ENCODE peak calls at places on chromosomes 2 and 18, in five cellular contexts. V is heart right ventricle, P is fibroblast of lung, U is SK-N-SH, C is RWPE2. X is an unnamed sample. For H3K36me3 and H3K9me3, the result is how much of the 10 kb centered on the place peaks cover.

GRCh38 chr18:48790226-48790863 is 160.4 kb downstream of the SMAD7 start:
- DNase-seq in V (peak), P (peak), U (no peak), C (peak), X (no peak)

GRCh38 chr18:67421666-67422065 is 94.9 kb downstream of the DSEL start:
- DNase-seq in V (no peak), P (peak), U (no peak), C (no peak), X (no peak)

GRCh38 chr2:239879423-239880084 is 145.6 kb downstream of the NDUFA10 start:
- DNase-seq in V (no peak), P (no peak), U (peak), C (no peak), X (peak)

GRCh38 chr2:237895544-237896506 is 36.4 kb downstream of the RAMP1 start:
- DNase-seq in V (peak), P (no peak), U (peak), C (peak), X (no peak)

GRCh38 chr2:100520224-100520623 is 42.6 kb upstream of the PDCL3 start:
- DNase-seq in V (no peak), P (no peak), U (no peak), C (no peak), X (no peak)

GRCh38 chr2:33425660-33426059 is 50.8 kb upstream of the RASGRP3 start:
- DNase-seq in V (no peak), P (no peak), U (no peak), C (no peak), X (no peak)

GRCh38 chr2:198438326-198438725 is 633.9 kb downstream of the PLCL1 start:
- DNase-seq in V (no peak), P (no peak), U (no peak), C (no peak), X (no peak)

GRCh38 chr18:44609210-44609941 is 71.3 kb upstream of the SETBP1 start:
- DNase-seq in V (no peak), P (no peak), U (no peak), C (no peak), X (no peak)

GRCh38 chr18:3008546-3008945 is 4.4 kb downstream of the LPIN2 start:
- DNase-seq in V (no peak), P (peak), U (no peak), C (no peak), X (no peak)

GRCh38 chr2:185291035-185291647 is 447.5 kb upstream of the FSIP2 start:
- DNase-seq in V (no peak), P (peak), U (no peak), C (peak), X (peak)

GRCh38 chr2:200695178-200695930 is 109.5 kb downstream of the AOX1 start:
- DNase-seq in V (peak), P (no peak), U (no peak), C (no peak), X (peak)

GRCh38 chr2:1707771-1708351 is 36.5 kb downstream of the PXDN start:
- DNase-seq in V (peak), P (peak), U (peak), C (peak), X (peak)

GRCh38 chr2:1791670-1792069 is 47.4 kb upstream of the PXDN start:
- DNase-seq in V (no peak), P (peak), U (no peak), C (no peak), X (no peak)

GRCh38 chr18:58505181-58505580 is 123.7 kb downstream of the ALPK2 start:
- DNase-seq in V (no peak), P (no peak), U (no peak), C (no peak), X (no peak)

GRCh38 chr2:118249531-118249930 is 161.3 kb downstream of the INSIG2 start:
- DNase-seq in V (no peak), P (no peak), U (no peak), C (no peak), X (no peak)

GRCh38 chr2:3091696-3092095 is 285.9 kb downstream of the EIPR1 start:
- DNase-seq in V (no peak), P (no peak), U (no peak), C (no peak), X (no peak)

DNA sequence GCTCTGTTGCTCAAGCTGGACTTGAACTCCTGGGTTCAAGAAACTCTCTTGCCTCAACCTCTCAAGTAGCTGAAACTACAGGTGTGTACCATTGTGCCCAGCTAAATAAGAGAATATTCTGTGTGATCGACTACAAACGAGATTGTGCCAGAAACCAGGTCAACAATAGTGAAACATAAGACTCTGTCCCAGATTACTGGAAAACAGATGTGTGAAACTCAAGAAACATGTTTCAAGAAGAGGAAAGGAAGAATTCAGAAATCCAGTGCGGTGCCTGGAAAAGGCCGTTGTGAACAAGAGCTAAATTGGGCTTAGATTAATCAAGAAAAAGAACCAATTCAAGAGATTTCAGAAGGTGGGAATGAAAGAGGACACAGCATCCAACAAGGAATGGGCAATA is 23.4 kb upstream of the STAT1 start:
- DNase-seq in V (no peak), P (no peak), U (no peak), C (no peak), X (no peak)
- H3K36me3 ChIP-seq in V (under half), P (under half), U (under half), C (under half), X (under half)

GRCh38 chr2:101905746-101906336 is 85.9 kb upstream of the IL1R2 start:
- DNase-seq in V (no peak), P (no peak), U (no peak), C (no peak), X (no peak)

GRCh38 chr2:101912545-101912944 is 79.2 kb upstream of the IL1R2 start:
- DNase-seq in V (no peak), P (no peak), U (no peak), C (no peak), X (no peak)

DNA sequence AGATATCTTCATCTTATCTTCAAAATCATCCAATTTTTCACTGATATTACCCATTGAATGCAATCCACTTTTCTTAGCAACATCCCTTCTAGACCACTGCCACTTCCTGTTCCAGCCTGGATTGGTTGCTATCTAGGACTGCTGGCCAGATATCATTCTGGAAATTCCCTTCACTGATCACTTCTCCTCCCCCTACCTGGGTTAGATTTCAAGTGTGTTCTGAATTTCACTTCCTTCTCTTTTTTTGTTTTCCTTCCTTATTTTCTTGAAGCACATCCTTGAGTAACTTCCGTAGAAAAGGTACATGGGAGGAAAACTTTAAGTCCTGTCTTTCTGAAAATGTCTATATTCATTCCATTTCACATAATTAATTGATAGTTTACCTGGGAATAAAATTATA is 82.0 kb upstream of the IL1R2 start:
- DNase-seq in V (no peak), P (no peak), U (no peak), C (no peak), X (no peak)
- H3K9me3 ChIP-seq in V (under half), P (under half), U (under half), C (under half), X (under half)

DNA sequence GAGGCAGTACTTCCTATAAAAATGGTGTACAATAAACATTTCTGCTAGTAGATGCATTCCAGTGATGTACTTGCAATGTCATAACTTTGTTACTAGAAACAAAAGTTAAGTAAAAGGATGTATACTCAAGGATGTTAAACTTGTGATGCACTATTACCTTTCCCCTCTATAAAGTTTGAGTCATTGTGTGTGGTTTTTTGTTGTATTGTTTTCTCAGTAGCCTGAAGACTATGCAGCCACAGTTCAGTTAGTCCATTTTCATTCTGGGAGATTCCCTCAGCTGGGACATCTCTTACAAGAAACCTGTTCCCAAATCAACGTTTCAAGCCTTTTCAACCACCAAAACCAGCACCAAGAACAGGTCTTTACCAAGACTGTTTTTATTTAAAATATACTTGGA is 5.6 kb downstream of the ATP5MC3 start:
- DNase-seq in V (no peak), P (peak), U (no peak), C (no peak), X (no peak)
- H3K36me3 ChIP-seq in V (under half), P (under half), U (under half), C (half or more), X (under half)

DNA sequence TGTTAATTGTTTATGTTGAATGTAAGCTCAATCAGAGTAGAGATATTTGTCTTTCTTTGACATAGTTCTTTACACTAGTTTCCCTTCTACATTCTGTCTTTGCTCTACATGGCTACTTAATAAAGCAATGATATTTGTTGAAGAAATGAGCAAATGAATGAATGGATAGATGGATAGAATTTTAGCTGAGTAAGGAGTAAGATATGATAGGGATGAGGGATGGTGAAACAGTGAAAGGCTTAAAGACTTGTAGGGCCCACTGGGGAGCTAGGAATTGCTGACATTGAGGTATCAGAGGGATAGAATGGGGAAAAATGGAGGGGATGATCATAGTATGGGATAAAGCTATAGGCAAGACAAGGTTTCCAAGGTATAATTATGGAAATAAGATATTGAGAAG is 361.6 kb upstream of the SPHKAP start:
- DNase-seq in V (no peak), P (no peak), U (no peak), C (no peak), X (no peak)
- H3K9me3 ChIP-seq in V (under half), P (under half), U (under half), C (under half), X (under half)